ENCODE peak calls at places on chromosomes 16 and 17, in nine cellular contexts. One of them, this sample, is unnamed.

GRCh38 chr16:69939821-69940585 is 11.1 kb upstream of the CLEC18A start:
- DNase-seq in GM12878: no peak
- DNase-seq in tibial nerve: no peak
- DNase-seq in A549: no peak
- DNase-seq in transverse colon: no peak
- DNase-seq in H1: no peak
- DNase-seq in ovary: no peak
- DNase-seq in esophagus muscularis mucosa: no peak
- DNase-seq in suprapubic skin: no peak
- DNase-seq in this sample: peak

GRCh38 chr17:8186787-8187516 is 3.0 kb downstream of the BORCS6 start:
- DNase-seq in GM12878: peak
- DNase-seq in tibial nerve: peak
- DNase-seq in A549: peak
- DNase-seq in transverse colon: peak
- DNase-seq in H1: peak
- DNase-seq in ovary: peak
- DNase-seq in esophagus muscularis mucosa: peak
- DNase-seq in suprapubic skin: peak
- DNase-seq in this sample: no peak

GRCh38 chr16:25838724-25839186 is 147.0 kb downstream of the HS3ST4 start:
- DNase-seq in GM12878: peak
- DNase-seq in tibial nerve: no peak
- DNase-seq in A549: peak
- DNase-seq in transverse colon: peak
- DNase-seq in H1: peak
- DNase-seq in ovary: no peak
- DNase-seq in esophagus muscularis mucosa: no peak
- DNase-seq in suprapubic skin: no peak
- DNase-seq in this sample: no peak

GRCh38 chr17:17568772-17569195 is 22.7 kb downstream of the PEMT start:
- DNase-seq in GM12878: no peak
- DNase-seq in tibial nerve: no peak
- DNase-seq in A549: peak
- DNase-seq in transverse colon: peak
- DNase-seq in H1: peak
- DNase-seq in ovary: peak
- DNase-seq in esophagus muscularis mucosa: no peak
- DNase-seq in suprapubic skin: no peak
- DNase-seq in this sample: peak

GRCh38 chr17:40303009-40303657 is 5.8 kb upstream of the RARA start:
- DNase-seq in GM12878: no peak
- DNase-seq in tibial nerve: no peak
- DNase-seq in A549: peak
- DNase-seq in transverse colon: peak
- DNase-seq in H1: no peak
- DNase-seq in ovary: no peak
- DNase-seq in esophagus muscularis mucosa: no peak
- DNase-seq in suprapubic skin: no peak
- DNase-seq in this sample: no peak

GRCh38 chr17:80501739-80502577 is 25.6 kb upstream of the NPTX1 start:
- DNase-seq in GM12878: no peak
- DNase-seq in tibial nerve: no peak
- DNase-seq in A549: peak
- DNase-seq in transverse colon: peak
- DNase-seq in H1: no peak
- DNase-seq in ovary: no peak
- DNase-seq in esophagus muscularis mucosa: no peak
- DNase-seq in suprapubic skin: peak
- DNase-seq in this sample: no peak

GRCh38 chr16:87271256-87271655 is 45.9 kb downstream of the C16orf95 start:
- DNase-seq in GM12878: no peak
- DNase-seq in tibial nerve: no peak
- DNase-seq in A549: no peak
- DNase-seq in transverse colon: no peak
- DNase-seq in H1: no peak
- DNase-seq in ovary: no peak
- DNase-seq in esophagus muscularis mucosa: no peak
- DNase-seq in suprapubic skin: no peak
- DNase-seq in this sample: peak

GRCh38 chr16:11139624-11140375 is 116.2 kb downstream of the SOCS1 start:
- DNase-seq in GM12878: no peak
- DNase-seq in tibial nerve: no peak
- DNase-seq in A549: no peak
- DNase-seq in transverse colon: no peak
- DNase-seq in H1: no peak
- DNase-seq in ovary: no peak
- DNase-seq in esophagus muscularis mucosa: no peak
- DNase-seq in suprapubic skin: no peak
- DNase-seq in this sample: no peak

GRCh38 chr16:4370151-4370550 is 1.5 kb upstream of the VASN start:
- DNase-seq in GM12878: no peak
- DNase-seq in tibial nerve: no peak
- DNase-seq in A549: no peak
- DNase-seq in transverse colon: no peak
- DNase-seq in H1: no peak
- DNase-seq in ovary: no peak
- DNase-seq in esophagus muscularis mucosa: no peak
- DNase-seq in suprapubic skin: no peak
- DNase-seq in this sample: no peak

GRCh38 chr17:41429667-41430066 is 5.3 kb upstream of the KRT37 start:
- DNase-seq in GM12878: no peak
- DNase-seq in tibial nerve: no peak
- DNase-seq in A549: no peak
- DNase-seq in transverse colon: no peak
- DNase-seq in H1: no peak
- DNase-seq in ovary: no peak
- DNase-seq in esophagus muscularis mucosa: no peak
- DNase-seq in suprapubic skin: no peak
- DNase-seq in this sample: no peak

GRCh38 chr16:87464691-87465300 is 28.0 kb downstream of the ZCCHC14 start:
- DNase-seq in GM12878: no peak
- DNase-seq in tibial nerve: peak
- DNase-seq in A549: no peak
- DNase-seq in transverse colon: peak
- DNase-seq in H1: no peak
- DNase-seq in ovary: peak
- DNase-seq in esophagus muscularis mucosa: peak
- DNase-seq in suprapubic skin: peak
- DNase-seq in this sample: peak

GRCh38 chr17:64457156-64457555 is 8.2 kb downstream of the MILR1 start:
- DNase-seq in GM12878: no peak
- DNase-seq in tibial nerve: no peak
- DNase-seq in A549: no peak
- DNase-seq in transverse colon: no peak
- DNase-seq in H1: no peak
- DNase-seq in ovary: peak
- DNase-seq in esophagus muscularis mucosa: no peak
- DNase-seq in suprapubic skin: no peak
- DNase-seq in this sample: no peak

GRCh38 chr17:69729937-69730336 is 315.4 kb downstream of the MAP2K6 start:
- DNase-seq in GM12878: no peak
- DNase-seq in tibial nerve: no peak
- DNase-seq in A549: no peak
- DNase-seq in transverse colon: no peak
- DNase-seq in H1: no peak
- DNase-seq in ovary: no peak
- DNase-seq in esophagus muscularis mucosa: no peak
- DNase-seq in suprapubic skin: no peak
- DNase-seq in this sample: no peak
- TF ChIP-seq EP300 in GM12878: no peak
- TF ChIP-seq EP300 in tibial nerve: no peak
- TF ChIP-seq EP300 in A549: no peak
- TF ChIP-seq EP300 in transverse colon: no peak
- TF ChIP-seq EP300 in H1: no peak
- TF ChIP-seq EP300 in ovary: no peak
- TF ChIP-seq EP300 in esophagus muscularis mucosa: no peak
- TF ChIP-seq EP300 in suprapubic skin: no peak
- TF ChIP-seq EP300 in this sample: no peak

GRCh38 chr16:66277311-66278070 is 89.0 kb upstream of the CDH5 start:
- DNase-seq in GM12878: no peak
- DNase-seq in tibial nerve: no peak
- DNase-seq in A549: no peak
- DNase-seq in transverse colon: no peak
- DNase-seq in H1: peak
- DNase-seq in ovary: no peak
- DNase-seq in esophagus muscularis mucosa: peak
- DNase-seq in suprapubic skin: no peak
- DNase-seq in this sample: no peak
- TF ChIP-seq EP300 in GM12878: no peak
- TF ChIP-seq EP300 in tibial nerve: no peak
- TF ChIP-seq EP300 in A549: no peak
- TF ChIP-seq EP300 in transverse colon: no peak
- TF ChIP-seq EP300 in H1: no peak
- TF ChIP-seq EP300 in ovary: no peak
- TF ChIP-seq EP300 in esophagus muscularis mucosa: no peak
- TF ChIP-seq EP300 in suprapubic skin: no peak
- TF ChIP-seq EP300 in this sample: no peak

DNA sequence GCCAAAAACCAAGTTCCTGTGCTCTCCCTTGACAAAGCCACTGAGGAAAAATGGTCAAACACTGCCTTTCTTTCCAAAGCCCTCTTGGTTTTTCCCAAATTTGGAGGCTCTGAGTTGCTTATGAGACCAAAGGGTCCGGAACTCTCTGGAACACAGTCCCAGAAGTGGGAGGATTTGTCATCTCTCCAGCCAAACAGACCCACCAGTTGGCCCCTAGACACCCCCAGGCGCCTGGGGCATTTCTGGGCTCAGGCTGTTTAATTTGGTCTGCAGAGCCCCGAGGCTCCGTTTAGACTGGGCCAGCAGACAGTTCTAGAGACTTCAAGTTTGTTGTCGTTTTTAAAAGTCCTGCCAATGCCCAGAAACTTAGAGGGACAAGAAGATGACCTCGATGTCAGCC is 239.1 kb downstream of the SEC14L1 start:
- DNase-seq in GM12878: no peak
- DNase-seq in tibial nerve: no peak
- DNase-seq in A549: no peak
- DNase-seq in transverse colon: no peak
- DNase-seq in H1: no peak
- DNase-seq in ovary: no peak
- DNase-seq in esophagus muscularis mucosa: no peak
- DNase-seq in suprapubic skin: no peak
- DNase-seq in this sample: no peak
- TF ChIP-seq EP300 in GM12878: no peak
- TF ChIP-seq EP300 in tibial nerve: no peak
- TF ChIP-seq EP300 in A549: no peak
- TF ChIP-seq EP300 in transverse colon: no peak
- TF ChIP-seq EP300 in H1: no peak
- TF ChIP-seq EP300 in ovary: no peak
- TF ChIP-seq EP300 in esophagus muscularis mucosa: no peak
- TF ChIP-seq EP300 in suprapubic skin: no peak
- TF ChIP-seq EP300 in this sample: no peak

GRCh38 chr17:82143333-82143732 is 45.3 kb upstream of the FASN start:
- DNase-seq in GM12878: no peak
- DNase-seq in tibial nerve: no peak
- DNase-seq in A549: no peak
- DNase-seq in transverse colon: no peak
- DNase-seq in H1: no peak
- DNase-seq in ovary: no peak
- DNase-seq in esophagus muscularis mucosa: no peak
- DNase-seq in suprapubic skin: no peak
- DNase-seq in this sample: no peak
- TF ChIP-seq EP300 in GM12878: no peak
- TF ChIP-seq EP300 in tibial nerve: no peak
- TF ChIP-seq EP300 in A549: no peak
- TF ChIP-seq EP300 in transverse colon: no peak
- TF ChIP-seq EP300 in H1: no peak
- TF ChIP-seq EP300 in ovary: no peak
- TF ChIP-seq EP300 in esophagus muscularis mucosa: no peak
- TF ChIP-seq EP300 in suprapubic skin: no peak
- TF ChIP-seq EP300 in this sample: no peak